ENCODE peak calls at places on chromosomes 4 and X, in nine cellular contexts. J is NAMALWA; D is MCF 10A; M is epithelial cell of esophagus; R is G401; C is GM12891; X is effector CD4-positive, alpha-beta T cell; Y is neural crest cell; G is SIG-M5. S is an unnamed sample.

GRCh38 chr4:6571608-6572007 is 3.4 kb upstream of the MAN2B2 start:
- DNase-seq in G (no peak), D (no peak), Y (no peak), X (no peak), M (no peak), J (no peak), C (no peak), R (no peak), S (no peak)

GRCh38 chr4:123856689-123857545 is 460.3 kb downstream of the SPRY1 start:
- DNase-seq in M (peak), D (no peak), G (no peak), C (no peak), R (peak), J (peak), X (no peak), Y (peak), S (no peak)

GRCh38 chr4:82519776-82520175 is 42.0 kb downstream of the TMEM150C start:
- DNase-seq in C (no peak), Y (no peak), J (no peak), M (no peak), R (no peak), G (no peak), X (no peak), D (no peak), S (no peak)

GRCh38 chr4:172202480-172203076 is 389.4 kb downstream of the GALNTL6 start:
- DNase-seq in D (peak), C (peak), X (no peak), J (peak), M (peak), R (no peak), G (no peak), Y (no peak), S (peak)

GRCh38 chrX:28997716-28998115 is 410.5 kb downstream of the IL1RAPL1 start:
- DNase-seq in M (no peak), C (no peak), D (no peak), Y (no peak), X (no peak), G (no peak), R (no peak), J (no peak), S (no peak)

GRCh38 chrX:119672252-119672825 is 20.6 kb downstream of the SEPTIN6 start:
- DNase-seq in J (no peak), C (no peak), X (no peak), M (no peak), D (peak), R (no peak), Y (no peak), G (no peak), S (no peak)

GRCh38 chr4:96347582-96347981 is 507.7 kb downstream of the PDHA2 start:
- DNase-seq in Y (no peak), R (no peak), X (no peak), D (no peak), G (no peak), M (peak), J (no peak), C (no peak), S (no peak)

GRCh38 chr4:139889194-139889762 is 223.7 kb downstream of the MGST2 start:
- DNase-seq in X (no peak), M (peak), C (no peak), R (no peak), Y (no peak), J (no peak), D (peak), G (no peak), S (no peak)

GRCh38 chrX:154717824-154718223 is 33.1 kb downstream of the GAB3 start:
- DNase-seq in D (no peak), R (no peak), C (no peak), M (no peak), J (peak), X (peak), Y (no peak), G (no peak), S (peak)

GRCh38 chr4:22514431-22514830 is 1.4 kb downstream of the ADGRA3 start:
- DNase-seq in X (no peak), D (peak), G (no peak), R (peak), J (no peak), C (no peak), Y (no peak), M (peak), S (no peak)

GRCh38 chr4:12036450-12036849 is 607.8 kb upstream of the HS3ST1 start:
- DNase-seq in J (no peak), X (no peak), D (no peak), R (no peak), M (peak), G (no peak), Y (no peak), C (no peak), S (no peak)

GRCh38 chrX:13487731-13488505 is 81.5 kb upstream of the EGFL6 start:
- DNase-seq in R (peak), M (peak), X (peak), Y (peak), G (no peak), C (no peak), J (peak), D (peak), S (peak)

GRCh38 chr4:138898282-138898681 is 117.3 kb upstream of the NOCT start:
- DNase-seq in G (no peak), X (no peak), J (no peak), C (no peak), Y (no peak), R (no peak), M (peak), D (no peak), S (no peak)

GRCh38 chr4:168743576-168743975 is 246.7 kb downstream of the PALLD start:
- DNase-seq in C (no peak), G (no peak), Y (no peak), J (no peak), M (no peak), D (no peak), X (no peak), R (no peak), S (no peak)

GRCh38 chr4:141643557-141643956 is 7.2 kb downstream of the IL15 start:
- DNase-seq in D (peak), M (peak), X (no peak), Y (no peak), G (no peak), C (no peak), J (no peak), R (no peak), S (no peak)

GRCh38 chrX:96792047-96792446 is 91.7 kb upstream of the RPA4 start:
- DNase-seq in Y (no peak), G (no peak), M (no peak), R (no peak), C (no peak), J (no peak), X (no peak), D (no peak), S (no peak)

GRCh38 chr4:40194602-40195161 is 2.1 kb upstream of the RHOH start:
- DNase-seq in J (peak), C (no peak), R (peak), D (no peak), G (no peak), X (peak), M (no peak), Y (no peak), S (no peak)

GRCh38 chr4:157304769-157305168 is 84.2 kb downstream of the GRIA2 start:
- DNase-seq in M (no peak), D (no peak), C (no peak), G (no peak), J (no peak), X (no peak), Y (no peak), R (no peak), S (no peak)

GRCh38 chrX:10021461-10022272 is 54.5 kb downstream of the CLDN34 start:
- DNase-seq in Y (no peak), M (no peak), J (no peak), G (no peak), X (no peak), D (no peak), R (no peak), C (no peak), S (no peak)

GRCh38 chr4:47427936-47428335 is 35.6 kb downstream of the COMMD8 start:
- DNase-seq in J (no peak), R (no peak), X (no peak), M (no peak), G (no peak), C (no peak), D (no peak), Y (no peak), S (no peak)

GRCh38 chr4:2341261-2341841 is 77.1 kb downstream of the ZFYVE28 start:
- DNase-seq in Y (no peak), X (no peak), M (no peak), C (no peak), G (no peak), D (no peak), R (no peak), J (no peak), S (no peak)

GRCh38 chr4:103773691-103774231 is 54.0 kb upstream of the TACR3 start:
- DNase-seq in M (peak), X (no peak), G (no peak), D (no peak), J (no peak), Y (no peak), C (no peak), R (no peak), S (no peak)

GRCh38 chr4:169956441-169956840 is 69.8 kb downstream of the MFAP3L start:
- DNase-seq in X (no peak), C (no peak), G (no peak), M (no peak), D (no peak), Y (no peak), R (no peak), J (no peak), S (no peak)

GRCh38 chr4:70903282-70903603 is 1.1 kb downstream of the MOB1B start:
- DNase-seq in M (peak), G (no peak), C (no peak), J (no peak), Y (peak), R (peak), X (no peak), D (no peak), S (no peak)

GRCh38 chr4:8697826-8698225 is 105.3 kb downstream of the CPZ start:
- DNase-seq in R (no peak), X (no peak), J (no peak), C (no peak), G (no peak), Y (no peak), M (no peak), D (no peak), S (no peak)

GRCh38 chr4:119841361-119841760 is 212.8 kb upstream of the PDE5A start:
- DNase-seq in C (no peak), D (no peak), G (no peak), M (peak), X (no peak), J (no peak), Y (no peak), R (no peak), S (no peak)

GRCh38 chr4:41305486-41305885 is 48.8 kb downstream of the UCHL1 start:
- DNase-seq in X (no peak), D (no peak), R (no peak), M (no peak), Y (no peak), G (no peak), C (no peak), J (no peak), S (no peak)

GRCh38 chrX:67613366-67613765 is 69.5 kb downstream of the AR start:
- DNase-seq in Y (no peak), J (no peak), C (no peak), M (no peak), X (no peak), G (no peak), R (no peak), D (no peak), S (no peak)

GRCh38 chrX:68983004-68983857 is 154.4 kb downstream of the EFNB1 start:
- DNase-seq in G (no peak), D (no peak), Y (no peak), R (no peak), M (no peak), J (no peak), X (no peak), C (no peak), S (no peak)

S was measured in HL-60.